ENCODE peak calls at places on chromosomes 4 and X, in five cellular contexts. P, O, A, E and V are unnamed samples.

GRCh38 chrX:2892816-2893215 is 36.3 kb downstream of the ARSD start:
- DNase-seq in P (no peak), O (no peak), A (no peak), E (no peak), V (no peak)

GRCh38 chr4:6929735-6930464 is 20.3 kb downstream of the TBC1D14 start:
- DNase-seq in P (no peak), O (no peak), A (no peak), E (no peak), V (no peak)

GRCh38 chrX:153687121-153688039 is at the start of gene SLC6A8:
- DNase-seq in P (peak), O (peak), A (peak), E (peak), V (peak)

GRCh38 chr4:122819708-122820449 is 6.8 kb upstream of the FGF2 start:
- DNase-seq in P (no peak), O (no peak), A (no peak), E (no peak), V (no peak)

GRCh38 chr4:112145820-112146813 is 863 bp downstream of the FAM241A start:
- DNase-seq in P (peak), O (no peak), A (peak), E (peak), V (peak)

GRCh38 chr4:168683595-168683994 is 186.7 kb downstream of the PALLD start:
- DNase-seq in P (no peak), O (no peak), A (no peak), E (no peak), V (no peak)

GRCh38 chr4:4554234-4554633 is 12.4 kb upstream of the STX18 start:
- DNase-seq in P (no peak), O (no peak), A (no peak), E (no peak), V (no peak)

GRCh38 chr4:8745828-8746225 is 125.8 kb downstream of the HMX1 start:
- DNase-seq in P (peak), O (no peak), A (no peak), E (no peak), V (no peak)

GRCh38 chr4:183600189-183600685 is 58.7 kb downstream of the RWDD4 start:
- DNase-seq in P (peak), O (no peak), A (no peak), E (no peak), V (no peak)

GRCh38 chr4:169254546-169254983 is 16.2 kb downstream of the SH3RF1 start:
- DNase-seq in P (no peak), O (peak), A (no peak), E (no peak), V (no peak)

GRCh38 chrX:12412561-12412960 is 274.3 kb downstream of the FRMPD4 start:
- DNase-seq in P (no peak), O (no peak), A (no peak), E (no peak), V (no peak)

GRCh38 chr4:2363056-2363719 is 55.3 kb downstream of the ZFYVE28 start:
- DNase-seq in P (no peak), O (no peak), A (no peak), E (no peak), V (no peak)

GRCh38 chr4:78749972-78750727 is 26.0 kb upstream of the BMP2K start:
- DNase-seq in P (no peak), O (no peak), A (no peak), E (no peak), V (no peak)

GRCh38 chrX:107825698-107826285 is at the start of gene MID2:
- DNase-seq in P (peak), O (no peak), A (peak), E (peak), V (peak)

GRCh38 chrX:101416691-101417090 is 8.7 kb downstream of the HNRNPH2 start:
- DNase-seq in P (no peak), O (no peak), A (no peak), E (no peak), V (no peak)

GRCh38 chrX:121356850-121357171 is 309.4 kb downstream of the GLUD2 start:
- DNase-seq in P (no peak), O (no peak), A (no peak), E (no peak), V (no peak)

GRCh38 chrX:28802625-28803024 is 215.4 kb downstream of the IL1RAPL1 start:
- DNase-seq in P (no peak), O (no peak), A (no peak), E (no peak), V (no peak)

GRCh38 chrX:3771756-3772155 is 58.3 kb upstream of the PRKX start:
- DNase-seq in P (no peak), O (no peak), A (no peak), E (no peak), V (no peak)

GRCh38 chr4:10897076-10897475 is 212.5 kb upstream of the CLNK start:
- DNase-seq in P (no peak), O (no peak), A (no peak), E (no peak), V (no peak)

GRCh38 chrX:16786791-16787735 is 797 bp downstream of the TXLNG start:
- DNase-seq in P (no peak), O (no peak), A (no peak), E (no peak), V (peak)

GRCh38 chr4:118773082-118773792 is 62.7 kb downstream of the SEC24D start:
- DNase-seq in P (no peak), O (no peak), A (no peak), E (no peak), V (no peak)

GRCh38 chrX:20521245-20521644 is 254.5 kb upstream of the RPS6KA3 start:
- DNase-seq in P (no peak), O (no peak), A (no peak), E (no peak), V (no peak)

GRCh38 chr4:44157611-44158277 is 290.9 kb downstream of the KCTD8 start:
- DNase-seq in P (no peak), O (no peak), A (no peak), E (no peak), V (no peak)

GRCh38 chr4:48639816-48640215 is 140.3 kb downstream of the FRYL start:
- DNase-seq in P (no peak), O (no peak), A (no peak), E (no peak), V (no peak)

GRCh38 chr4:173181769-173182374 is 13.3 kb downstream of the GALNT7 start:
- DNase-seq in P (no peak), O (no peak), A (no peak), E (no peak), V (no peak)

GRCh38 chr4:4386296-4386735 is 586 bp upstream of the NSG1 start:
- DNase-seq in P (peak), O (no peak), A (no peak), E (peak), V (no peak)

GRCh38 chr4:47930971-47931804 is 16.8 kb upstream of the NFXL1 start:
- DNase-seq in P (no peak), O (no peak), A (no peak), E (no peak), V (no peak)

GRCh38 chrX:32871636-32872035 is 339.7 kb downstream of the DMD start:
- DNase-seq in P (no peak), O (no peak), A (no peak), E (no peak), V (no peak)

GRCh38 chr4:176717237-176717636 is 75.5 kb downstream of the VEGFC start:
- DNase-seq in P (no peak), O (no peak), A (no peak), E (no peak), V (no peak)

GRCh38 chr4:16505726-16506125 is 279.5 kb upstream of the TAPT1 start:
- DNase-seq in P (peak), O (no peak), A (no peak), E (no peak), V (no peak)

GRCh38 chrX:131617182-131617581 is 73.3 kb downstream of the OR13H1 start:
- DNase-seq in P (no peak), O (no peak), A (no peak), E (no peak), V (no peak)

GRCh38 chr4:26307027-26307426 is 13.8 kb upstream of the RBPJ start:
- DNase-seq in P (no peak), O (no peak), A (no peak), E (no peak), V (no peak)

GRCh38 chr4:56575820-56576429 is 70.3 kb downstream of the ARL9 start:
- DNase-seq in P (no peak), O (peak), A (no peak), E (no peak), V (no peak)

GRCh38 chr4:172055498-172055897 is 242.3 kb downstream of the GALNTL6 start:
- DNase-seq in P (no peak), O (no peak), A (no peak), E (no peak), V (no peak)
- TF ChIP-seq CTCF in P (no peak), O (no peak), A (no peak), E (no peak), V (no peak)

DNA sequence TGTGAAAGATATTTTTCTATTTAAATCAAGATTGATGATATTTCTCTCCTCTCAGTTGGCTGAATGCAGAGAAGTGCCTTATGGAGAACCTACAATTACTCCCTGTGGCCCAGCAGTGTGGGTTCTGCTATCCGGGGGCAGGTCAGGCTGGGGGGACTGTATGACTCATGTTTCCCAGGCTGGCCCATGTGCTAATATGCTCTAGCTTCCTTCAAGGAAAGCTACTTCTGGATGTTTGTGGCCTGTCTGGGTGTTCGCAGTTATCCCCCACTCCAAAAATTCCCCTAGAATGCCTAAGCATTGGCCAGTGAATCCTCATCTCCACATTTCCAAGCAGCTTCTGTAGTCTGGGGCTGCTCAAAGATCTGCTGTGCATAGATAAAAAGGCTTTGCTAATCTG is 58.9 kb upstream of the SPP1 start:
- DNase-seq in P (no peak), O (no peak), A (no peak), E (no peak), V (no peak)
- H3K27ac ChIP-seq in P (peak), O (no peak), A (no peak), E (no peak), V (no peak)

DNA sequence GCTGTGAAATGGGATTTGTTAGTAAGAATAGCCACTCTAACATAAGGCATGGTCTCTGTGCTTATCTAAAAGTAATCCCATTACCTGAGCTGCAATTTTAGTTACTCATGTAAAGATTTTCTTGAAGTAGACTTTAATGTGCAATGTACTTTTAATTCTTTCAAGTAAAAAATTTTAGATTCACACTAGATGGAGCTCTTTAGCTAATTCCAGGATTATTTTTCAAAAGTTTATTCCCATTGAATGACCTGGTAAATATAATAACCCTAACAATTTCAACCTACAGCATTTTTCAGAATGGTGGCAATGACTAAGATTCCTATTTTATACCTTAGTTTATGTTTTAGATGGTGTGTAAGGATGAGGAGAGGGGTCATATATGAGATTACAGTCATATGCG is 18.1 kb downstream of the USP38 start:
- DNase-seq in P (no peak), O (no peak), A (no peak), E (no peak), V (no peak)
- TF ChIP-seq CTCF in P (peak), O (peak), A (no peak), E (peak), V (no peak)

GRCh38 chr4:38190717-38191178 is 230.6 kb downstream of the PTTG2 start:
- DNase-seq in P (no peak), O (no peak), A (no peak), E (no peak), V (no peak)
- H3K27ac ChIP-seq in P (no peak), O (peak), A (no peak), E (peak), V (no peak)

DNA sequence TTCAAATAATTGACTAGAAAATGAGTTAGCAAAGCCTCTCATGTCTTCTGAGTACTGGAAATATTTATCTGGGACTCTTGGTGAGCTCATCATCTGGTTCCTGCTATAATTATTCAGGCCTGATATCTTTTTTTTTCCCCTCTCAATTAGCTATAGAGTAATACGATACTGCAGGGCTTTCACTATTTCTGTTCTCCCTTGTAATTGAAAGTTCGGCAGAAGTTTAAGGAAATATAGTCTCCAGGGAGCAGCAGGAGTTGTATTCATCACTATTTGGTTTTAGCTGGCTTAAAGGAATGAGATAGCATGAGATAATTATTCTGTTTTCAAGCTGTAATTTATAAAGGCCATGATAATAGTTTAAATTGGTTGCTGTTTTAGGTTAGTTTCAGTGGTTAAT is 378.6 kb upstream of the EPHA5 start:
- DNase-seq in P (no peak), O (no peak), A (no peak), E (no peak), V (no peak)
- TF ChIP-seq CTCF in P (no peak), O (no peak), A (no peak), E (no peak), V (no peak)

GRCh38 chrX:57266871-57267270 is 19.6 kb upstream of the FAAH2 start:
- DNase-seq in P (no peak), O (no peak), A (no peak), E (no peak), V (no peak)

GRCh38 chrX:57265126-57265525 is 21.4 kb upstream of the FAAH2 start:
- DNase-seq in P (no peak), O (no peak), A (no peak), E (no peak), V (no peak)

GRCh38 chrX:57270980-57271379 is 15.5 kb upstream of the FAAH2 start:
- DNase-seq in P (no peak), O (no peak), A (no peak), E (no peak), V (no peak)

GRCh38 chrX:57267308-57267707 is 19.2 kb upstream of the FAAH2 start:
- DNase-seq in P (no peak), O (no peak), A (no peak), E (no peak), V (no peak)

DNA sequence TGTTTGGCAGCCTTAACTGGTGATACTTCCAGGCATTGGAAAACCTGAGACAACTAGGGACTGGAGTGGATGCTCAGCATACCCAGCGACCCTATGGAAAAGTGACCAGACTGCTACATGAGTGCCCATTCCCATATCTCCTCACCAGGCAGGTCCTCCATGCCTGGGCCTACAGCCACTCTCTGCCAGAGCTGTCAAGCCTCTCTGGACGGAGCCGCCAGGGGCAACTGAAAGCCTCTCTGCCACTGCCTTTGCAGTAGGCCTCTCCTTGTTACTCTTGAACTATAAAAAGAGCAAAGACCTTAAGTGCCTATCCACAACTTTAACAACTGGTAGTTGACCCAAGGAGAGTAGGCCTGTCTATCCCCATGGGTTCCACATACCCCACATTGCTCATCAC is 20.2 kb upstream of the FAAH2 start:
- DNase-seq in P (no peak), O (no peak), A (no peak), E (no peak), V (no peak)
- H3K27ac ChIP-seq in P (no peak), O (no peak), A (no peak), E (no peak), V (no peak)

DNA sequence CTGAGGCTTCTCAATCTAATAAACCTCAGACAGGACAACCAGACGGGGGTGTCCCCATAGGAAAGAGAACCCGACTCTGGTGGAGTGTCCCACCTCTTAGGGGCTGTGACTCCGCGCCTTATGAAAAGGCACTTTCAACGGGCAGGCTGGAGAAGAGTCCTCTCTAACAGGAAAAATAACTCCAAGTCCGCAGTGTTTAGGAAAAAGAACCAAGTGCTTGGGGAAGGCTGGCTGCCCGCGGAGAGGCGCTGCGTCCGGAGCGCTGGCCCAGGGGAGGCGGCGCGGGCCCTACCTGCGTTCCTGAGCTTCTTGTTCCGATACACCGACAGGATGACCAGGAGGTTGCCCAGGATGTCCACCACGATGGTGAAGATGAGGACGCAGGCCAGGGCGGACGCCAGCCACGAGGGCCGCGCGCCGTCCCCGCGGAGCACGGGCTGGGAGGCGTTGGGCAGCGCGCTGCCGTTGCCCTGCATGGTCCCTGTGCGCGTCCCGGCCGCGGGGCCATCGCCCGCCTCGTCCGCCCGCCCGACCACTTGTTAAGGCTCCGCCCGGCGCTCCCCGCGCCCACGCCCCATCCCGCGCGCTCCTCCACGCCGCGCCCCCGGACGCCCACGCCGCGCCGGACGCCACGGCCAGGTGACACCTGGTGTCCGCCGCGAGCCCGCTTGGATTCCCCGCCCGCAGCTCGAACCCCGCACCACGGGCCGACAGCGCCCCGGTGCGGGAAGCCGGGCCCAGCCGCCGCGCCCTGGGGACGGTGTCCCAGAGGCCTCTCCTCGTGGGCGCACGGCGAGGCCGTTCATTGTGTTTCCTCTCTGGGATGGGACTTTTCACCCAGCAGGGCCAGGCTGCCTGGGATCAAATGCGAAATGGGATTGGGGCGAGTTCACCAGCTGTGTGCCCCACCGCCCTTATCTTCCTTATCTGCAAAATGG is at the start of gene MTNR1A:
- DNase-seq in P (peak), O (no peak), A (no peak), E (no peak), V (no peak)
- TF ChIP-seq CTCF in P (peak), O (no peak), A (no peak), E (no peak), V (no peak)

DNA sequence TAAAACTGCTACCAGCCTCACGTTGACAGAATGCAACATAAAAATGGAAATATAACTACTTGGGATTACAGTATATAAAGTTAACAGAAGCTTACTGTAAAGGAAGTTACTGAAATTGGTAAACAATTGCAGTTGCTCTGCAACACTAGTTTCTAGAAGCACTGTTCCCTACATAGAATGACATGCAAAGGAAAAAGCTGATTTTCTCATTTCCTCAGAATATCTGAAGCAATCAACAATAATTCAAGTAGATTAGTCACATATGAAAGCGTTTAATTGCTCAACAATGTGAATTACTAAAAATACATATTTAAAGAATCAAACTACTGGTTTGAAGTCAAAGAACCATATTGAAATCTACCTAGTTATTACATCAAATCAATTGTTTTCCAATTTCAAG is 31.8 kb downstream of the PDGFC start:
- DNase-seq in P (no peak), O (no peak), A (no peak), E (no peak), V (no peak)
- H3K27ac ChIP-seq in P (no peak), O (no peak), A (no peak), E (no peak), V (no peak)